ENCODE peak calls at places on chromosomes 5 and 9, in eight cellular contexts. D, V, Q, A, K, G, J and L are unnamed samples.

GRCh38 chr9:68942790-68943189 is 71.1 kb downstream of the PRKACG start:
- DNase-seq in D (no peak), V (no peak), Q (no peak), A (no peak), K (no peak), G (no peak), J (no peak), L (no peak)

GRCh38 chr5:156589104-156589858 is 260.8 kb upstream of the PPP1R2B start:
- DNase-seq in D (no peak), V (no peak), Q (no peak), A (no peak), K (no peak), G (no peak), J (no peak), L (no peak)

GRCh38 chr9:89491688-89492087 is 6.2 kb downstream of the SEMA4D start:
- DNase-seq in D (no peak), V (no peak), Q (no peak), A (no peak), K (no peak), G (no peak), J (no peak), L (no peak)

GRCh38 chr5:160363122-160363521 is 7.3 kb downstream of the C1QTNF2 start:
- DNase-seq in D (no peak), V (no peak), Q (no peak), A (no peak), K (no peak), G (no peak), J (peak), L (no peak)

GRCh38 chr9:115590016-115590415 is 472.1 kb upstream of the TNC start:
- DNase-seq in D (no peak), V (no peak), Q (peak), A (peak), K (no peak), G (no peak), J (peak), L (no peak)

GRCh38 chr9:22054076-22054475 is 45.0 kb upstream of the CDKN2B start:
- DNase-seq in D (no peak), V (no peak), Q (no peak), A (no peak), K (no peak), G (no peak), J (no peak), L (no peak)

GRCh38 chr5:40679998-40680681 is 425 bp downstream of the PTGER4 start:
- DNase-seq in D (peak), V (peak), Q (no peak), A (peak), K (peak), G (no peak), J (no peak), L (no peak)

GRCh38 chr9:81600631-81601030 is 88.7 kb downstream of the TLE1 start:
- DNase-seq in D (no peak), V (no peak), Q (no peak), A (no peak), K (no peak), G (no peak), J (no peak), L (no peak)

GRCh38 chr5:106699198-106699597 is 971.5 kb downstream of the EFNA5 start:
- DNase-seq in D (no peak), V (peak), Q (no peak), A (no peak), K (no peak), G (no peak), J (no peak), L (no peak)

GRCh38 chr9:109047259-109047658 is 34.0 kb upstream of the CTNNAL1 start:
- DNase-seq in D (no peak), V (no peak), Q (no peak), A (no peak), K (no peak), G (no peak), J (no peak), L (no peak)

GRCh38 chr9:90802534-90802933 is 915 bp downstream of the SYK start:
- DNase-seq in D (no peak), V (no peak), Q (no peak), A (peak), K (no peak), G (no peak), J (no peak), L (no peak)

GRCh38 chr5:95660060-95660459 is 13.5 kb downstream of the RFESD start:
- DNase-seq in D (no peak), V (no peak), Q (no peak), A (no peak), K (no peak), G (no peak), J (no peak), L (no peak)

GRCh38 chr9:136228107-136228875 is 17.3 kb downstream of the QSOX2 start:
- DNase-seq in D (no peak), V (no peak), Q (peak), A (peak), K (no peak), G (no peak), J (peak), L (no peak)

GRCh38 chr5:81409361-81409760 is 15.4 kb upstream of the ACOT12 start:
- DNase-seq in D (no peak), V (no peak), Q (no peak), A (no peak), K (no peak), G (no peak), J (no peak), L (no peak)

GRCh38 chr5:113047733-113048652 is 71.4 kb downstream of the DCP2 start:
- DNase-seq in D (no peak), V (no peak), Q (no peak), A (no peak), K (no peak), G (no peak), J (no peak), L (no peak)
- H3K4me3 ChIP-seq in D (peak), V (no peak), Q (no peak), A (no peak), K (no peak), G (no peak), J (no peak), L (no peak)

DNA sequence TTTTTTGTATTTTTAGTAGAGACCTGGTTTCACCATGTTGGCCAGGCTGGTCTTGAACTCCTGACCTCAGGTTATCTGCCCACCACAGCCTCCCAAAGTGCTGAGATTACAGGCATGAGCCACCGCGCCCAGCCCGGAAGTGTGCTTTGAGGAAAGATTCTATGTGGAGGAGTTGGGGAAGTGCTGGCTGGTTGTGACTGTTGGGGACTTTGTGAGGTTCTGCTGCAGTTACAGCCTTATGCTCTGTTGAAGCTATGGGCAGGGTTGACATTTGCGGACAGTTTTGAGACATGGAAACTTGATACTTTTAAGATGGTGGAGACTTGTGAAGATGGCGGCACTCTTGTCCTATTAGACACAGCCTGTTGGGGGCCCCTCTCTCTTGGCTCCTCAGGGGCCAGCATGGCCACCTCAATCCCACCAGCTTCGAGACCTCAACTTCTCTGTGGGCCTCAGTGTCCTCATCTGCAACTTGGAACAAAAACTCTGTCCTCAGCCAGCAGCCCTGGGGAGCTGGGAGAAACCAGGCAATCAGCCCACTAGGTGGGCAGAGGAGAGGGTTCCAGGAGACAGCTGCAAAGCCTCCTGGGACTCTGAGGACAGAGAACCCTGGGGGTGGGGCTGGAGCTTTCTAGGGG is 24.9 kb downstream of the C9orf50 start:
- DNase-seq in D (no peak), V (no peak), Q (no peak), A (no peak), K (no peak), G (no peak), J (no peak), L (no peak)
- H3K4me3 ChIP-seq in D (no peak), V (no peak), Q (no peak), A (no peak), K (no peak), G (no peak), J (no peak), L (peak)

GRCh38 chr5:147101654-147102053 is 133.2 kb upstream of the STK32A start:
- DNase-seq in D (no peak), V (no peak), Q (no peak), A (peak), K (no peak), G (no peak), J (peak), L (no peak)

GRCh38 chr5:147093138-147093537 is 141.7 kb upstream of the STK32A start:
- DNase-seq in D (no peak), V (no peak), Q (no peak), A (peak), K (no peak), G (no peak), J (peak), L (no peak)

GRCh38 chr5:147095740-147096139 is 139.1 kb upstream of the STK32A start:
- DNase-seq in D (no peak), V (no peak), Q (no peak), A (no peak), K (no peak), G (no peak), J (no peak), L (no peak)

DNA sequence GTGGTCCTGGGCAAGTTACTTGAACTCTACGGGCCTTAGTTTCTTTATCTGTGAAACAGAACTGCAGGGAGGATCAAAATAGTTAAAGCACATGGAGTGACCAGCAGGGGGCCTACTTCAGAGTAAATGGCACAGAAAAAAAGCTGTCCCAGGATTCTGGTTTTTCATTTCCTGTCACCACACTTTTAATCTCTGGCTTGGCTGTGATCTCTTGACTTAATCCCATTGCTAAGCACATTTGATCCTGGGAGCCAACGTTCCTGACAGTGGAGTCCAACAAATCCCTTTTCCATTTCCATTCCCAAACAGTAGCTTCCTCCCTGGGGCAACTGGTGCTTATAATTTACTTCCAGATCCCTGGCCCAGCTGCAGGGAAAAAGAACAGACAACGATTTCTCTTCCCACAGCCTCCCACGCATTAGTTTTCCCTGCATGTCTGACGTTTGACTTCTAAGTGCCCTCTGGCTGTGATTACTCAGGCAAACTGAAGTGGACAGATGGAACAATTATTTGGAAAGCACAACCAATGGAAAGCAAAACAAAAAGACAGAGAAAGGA is 136.5 kb upstream of the STK32A start:
- DNase-seq in D (no peak), V (no peak), Q (peak), A (peak), K (peak), G (peak), J (peak), L (peak)
- H3K4me3 ChIP-seq in D (no peak), V (no peak), Q (no peak), A (no peak), K (no peak), G (no peak), J (no peak), L (no peak)

DNA sequence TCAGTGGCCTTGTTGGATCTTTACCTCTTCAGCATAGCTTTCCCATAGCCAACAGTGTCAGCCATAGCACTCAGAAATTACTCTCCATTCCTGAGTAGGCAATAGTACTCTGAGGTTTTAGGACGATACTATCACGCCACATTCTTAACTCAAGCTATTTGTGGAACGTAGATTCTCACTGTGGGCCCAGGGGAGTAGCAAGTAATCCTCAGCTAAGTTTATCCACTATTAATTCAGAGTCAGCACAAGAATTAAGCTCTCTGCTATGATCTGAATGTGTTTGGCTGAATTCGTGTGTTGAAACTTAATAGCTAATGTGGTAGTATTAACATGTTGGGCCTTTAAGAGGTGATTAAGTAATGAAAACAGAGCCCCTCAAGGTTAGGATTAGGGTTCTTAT is 858.8 kb upstream of the NUDT12 start:
- DNase-seq in D (no peak), V (no peak), Q (no peak), A (no peak), K (no peak), G (no peak), J (no peak), L (no peak)
- H3K4me3 ChIP-seq in D (no peak), V (no peak), Q (no peak), A (no peak), K (no peak), G (no peak), J (no peak), L (no peak)

GRCh38 chr9:130330202-130330601 is 64.6 kb downstream of the HMCN2 start:
- DNase-seq in D (no peak), V (no peak), Q (no peak), A (no peak), K (no peak), G (no peak), J (no peak), L (no peak)

GRCh38 chr9:130328349-130328801 is 62.8 kb downstream of the HMCN2 start:
- DNase-seq in D (no peak), V (peak), Q (no peak), A (peak), K (no peak), G (no peak), J (peak), L (no peak)

GRCh38 chr9:130327781-130328348 is 62.3 kb downstream of the HMCN2 start:
- DNase-seq in D (no peak), V (peak), Q (no peak), A (peak), K (no peak), G (no peak), J (peak), L (no peak)

GRCh38 chr9:130327070-130327780 is 61.7 kb downstream of the HMCN2 start:
- DNase-seq in D (no peak), V (no peak), Q (peak), A (no peak), K (no peak), G (no peak), J (no peak), L (no peak)

GRCh38 chr9:130329061-130329460 is 63.5 kb downstream of the HMCN2 start:
- DNase-seq in D (no peak), V (no peak), Q (no peak), A (no peak), K (no peak), G (no peak), J (no peak), L (no peak)
- H3K4me3 ChIP-seq in D (no peak), V (no peak), Q (no peak), A (no peak), K (no peak), G (no peak), J (no peak), L (no peak)

DNA sequence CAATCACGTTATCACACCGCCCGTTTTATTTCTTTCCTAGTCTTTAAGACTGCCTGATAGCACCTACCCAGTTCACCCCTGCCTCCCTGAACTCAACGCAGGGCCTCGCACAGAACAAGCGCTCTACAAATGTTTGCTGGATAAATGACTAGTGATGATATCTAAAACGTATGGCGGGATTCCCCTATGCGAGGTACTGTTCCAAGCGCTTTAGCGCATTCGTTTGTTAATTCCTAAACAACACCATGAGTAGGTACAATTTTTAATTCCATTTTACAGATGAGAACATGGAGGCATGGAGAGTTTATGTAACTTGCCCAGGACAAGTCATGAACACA is 6.6 kb downstream of the POU4F3 start:
- DNase-seq in D (no peak), V (no peak), Q (no peak), A (no peak), K (no peak), G (no peak), J (no peak), L (no peak)
- H3K4me3 ChIP-seq in D (no peak), V (peak), Q (no peak), A (no peak), K (no peak), G (no peak), J (no peak), L (peak)

GRCh38 chr9:5510360-5510931 is at the start of gene PDCD1LG2:
- DNase-seq in D (peak), V (no peak), Q (no peak), A (peak), K (no peak), G (no peak), J (peak), L (no peak)

GRCh38 chr9:5510991-5511390 is 660 bp downstream of the PDCD1LG2 start:
- DNase-seq in D (no peak), V (no peak), Q (no peak), A (no peak), K (no peak), G (no peak), J (peak), L (no peak)

GRCh38 chr9:5511935-5512580 is 1.7 kb downstream of the PDCD1LG2 start:
- DNase-seq in D (no peak), V (no peak), Q (no peak), A (no peak), K (no peak), G (no peak), J (no peak), L (no peak)

GRCh38 chr9:5512658-5513452 is 2.5 kb downstream of the PDCD1LG2 start:
- DNase-seq in D (no peak), V (no peak), Q (no peak), A (no peak), K (no peak), G (no peak), J (no peak), L (no peak)

DNA sequence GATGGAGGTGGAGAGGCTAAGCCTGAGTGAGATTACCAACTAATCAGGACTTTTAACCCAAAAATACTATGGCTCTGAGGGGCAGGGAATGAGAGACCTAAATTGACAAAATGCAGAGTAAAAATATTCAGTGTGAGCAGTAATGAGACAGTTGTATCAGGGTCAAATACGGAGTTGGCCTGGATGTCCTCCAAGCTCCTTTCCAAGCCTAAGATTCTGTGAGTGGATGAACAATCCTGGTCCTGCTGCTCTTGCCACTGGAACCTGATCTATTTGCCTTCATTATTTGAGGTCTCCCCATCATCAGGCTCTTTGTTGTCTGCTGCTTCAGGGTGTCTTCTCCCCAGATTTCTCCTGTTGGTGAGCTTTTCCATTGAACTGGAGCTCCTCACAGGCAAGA is 1.1 kb downstream of the PDCD1LG2 start:
- DNase-seq in D (no peak), V (no peak), Q (no peak), A (no peak), K (no peak), G (no peak), J (no peak), L (no peak)
- H3K4me3 ChIP-seq in D (peak), V (peak), Q (no peak), A (peak), K (no peak), G (no peak), J (peak), L (no peak)